ENCODE peak calls at places on chromosomes 6 and 20, in six cellular contexts. One of them, this sample, is unnamed.
A peak's percentile ranks its signal among the peaks of the same experiment; 100 is the strongest.

GRCh38 chr6:133184798-133185380 is 56.3 kb upstream of the EYA4 start:
- DNase-seq in left ventricle myocardium inferior: no peak
- DNase-seq in tibial nerve: no peak
- DNase-seq in HepG2: no peak
- DNase-seq in fibroblast of mammary gland: peak; percentile 44
- DNase-seq in foreskin fibroblast: peak; percentile 54
- DNase-seq in this sample: no peak

GRCh38 chr6:25089442-25089841 is 153.7 kb upstream of the RIPOR2 start:
- DNase-seq in HepG2: no peak
- DNase-seq in fibroblast of mammary gland: peak; percentile 7
- DNase-seq in foreskin fibroblast: no peak
- DNase-seq in tibial nerve: no peak
- DNase-seq in left ventricle myocardium inferior: no peak
- DNase-seq in this sample: no peak

GRCh38 chr6:69630767-69631166 is 166.0 kb downstream of the LMBRD1 start:
- DNase-seq in HepG2: no peak
- DNase-seq in fibroblast of mammary gland: no peak
- DNase-seq in tibial nerve: no peak
- DNase-seq in left ventricle myocardium inferior: no peak
- DNase-seq in foreskin fibroblast: no peak
- DNase-seq in this sample: no peak

GRCh38 chr20:57544838-57545564 is 15.9 kb upstream of the PCK1 start:
- DNase-seq in left ventricle myocardium inferior: no peak
- DNase-seq in foreskin fibroblast: no peak
- DNase-seq in fibroblast of mammary gland: no peak
- DNase-seq in tibial nerve: no peak
- DNase-seq in HepG2: no peak
- DNase-seq in this sample: no peak

GRCh38 chr6:19836799-19837510 is at the start of gene ID4:
- DNase-seq in left ventricle myocardium inferior: peak; percentile 92
- DNase-seq in HepG2: no peak
- DNase-seq in tibial nerve: peak; percentile 80
- DNase-seq in fibroblast of mammary gland: peak; percentile 76
- DNase-seq in foreskin fibroblast: peak; percentile 91
- DNase-seq in this sample: peak; percentile 96

GRCh38 chr6:104788400-104788799 is 71.3 kb downstream of the HACE1 start:
- DNase-seq in HepG2: no peak
- DNase-seq in foreskin fibroblast: no peak
- DNase-seq in fibroblast of mammary gland: no peak
- DNase-seq in tibial nerve: no peak
- DNase-seq in left ventricle myocardium inferior: no peak
- DNase-seq in this sample: no peak

GRCh38 chr6:154243793-154244768 is 112.5 kb downstream of the IPCEF1 start:
- DNase-seq in HepG2: no peak
- DNase-seq in tibial nerve: no peak
- DNase-seq in fibroblast of mammary gland: no peak
- DNase-seq in left ventricle myocardium inferior: no peak
- DNase-seq in foreskin fibroblast: peak; percentile 11
- DNase-seq in this sample: no peak

GRCh38 chr20:19784511-19785172 is 26.6 kb downstream of the RIN2 start:
- DNase-seq in foreskin fibroblast: peak; percentile 91
- DNase-seq in left ventricle myocardium inferior: peak; percentile 53
- DNase-seq in tibial nerve: peak; percentile 79
- DNase-seq in fibroblast of mammary gland: peak; percentile 89
- DNase-seq in HepG2: peak; percentile 75
- DNase-seq in this sample: no peak

GRCh38 chr20:57620274-57620990 is at the start of gene ZBP1:
- DNase-seq in tibial nerve: no peak
- DNase-seq in left ventricle myocardium inferior: no peak
- DNase-seq in foreskin fibroblast: no peak
- DNase-seq in fibroblast of mammary gland: no peak
- DNase-seq in HepG2: no peak
- DNase-seq in this sample: no peak

GRCh38 chr6:11008821-11009220 is 35.3 kb downstream of the ELOVL2 start:
- DNase-seq in tibial nerve: no peak
- DNase-seq in left ventricle myocardium inferior: no peak
- DNase-seq in HepG2: no peak
- DNase-seq in foreskin fibroblast: peak; percentile 14
- DNase-seq in fibroblast of mammary gland: peak; percentile 30
- DNase-seq in this sample: no peak

GRCh38 chr6:164152611-164153010 is 738.1 kb downstream of the QKI start:
- DNase-seq in HepG2: no peak
- DNase-seq in tibial nerve: no peak
- DNase-seq in left ventricle myocardium inferior: no peak
- DNase-seq in foreskin fibroblast: no peak
- DNase-seq in fibroblast of mammary gland: no peak
- DNase-seq in this sample: no peak

GRCh38 chr6:127547215-127547614 is 28.1 kb upstream of the MTCL3 start:
- DNase-seq in left ventricle myocardium inferior: no peak
- DNase-seq in HepG2: no peak
- DNase-seq in foreskin fibroblast: peak; percentile 9
- DNase-seq in fibroblast of mammary gland: peak; percentile 18
- DNase-seq in tibial nerve: no peak
- DNase-seq in this sample: no peak

GRCh38 chr6:131225127-131225526 is 89.9 kb downstream of the AKAP7 start:
- DNase-seq in HepG2: no peak
- DNase-seq in left ventricle myocardium inferior: no peak
- DNase-seq in tibial nerve: no peak
- DNase-seq in fibroblast of mammary gland: peak; percentile 11
- DNase-seq in foreskin fibroblast: no peak
- DNase-seq in this sample: no peak

DNA sequence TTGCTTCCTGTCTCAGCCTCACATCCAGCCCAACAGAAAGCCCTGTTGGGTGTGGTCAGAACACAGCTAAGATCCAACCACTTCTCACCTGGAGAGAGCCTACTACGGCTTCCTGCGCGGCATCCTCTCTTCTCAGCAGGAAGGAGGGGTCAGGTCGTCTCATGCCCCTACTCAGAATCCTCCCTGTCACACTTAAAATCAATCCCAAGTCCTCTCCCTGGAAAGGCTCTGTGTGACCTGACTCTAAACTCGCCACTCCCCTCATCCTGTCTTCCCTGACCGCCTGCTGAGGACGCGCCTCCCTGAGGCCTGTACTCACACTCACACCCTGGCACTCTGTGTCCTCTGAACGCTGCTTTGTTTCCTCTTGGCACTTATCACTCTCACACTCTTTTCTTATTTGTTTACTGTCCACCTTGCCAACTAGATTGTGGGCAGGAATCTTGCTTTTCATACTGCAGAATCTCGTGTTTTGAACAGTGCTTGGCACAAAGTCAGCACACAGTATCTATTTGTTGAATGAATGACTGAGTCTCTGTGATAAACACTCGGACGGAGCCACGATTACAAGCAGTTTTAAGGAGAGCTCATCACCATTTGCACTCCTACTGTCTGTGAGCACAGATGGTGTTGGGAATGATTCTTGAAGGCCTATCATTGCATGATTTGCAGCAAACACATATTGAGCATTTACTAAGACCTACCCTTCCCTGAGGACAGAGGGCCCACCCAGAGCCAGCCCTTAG is 18.7 kb downstream of the RAB5IF start:
- DNase-seq in fibroblast of mammary gland: no peak
- DNase-seq in HepG2: peak; percentile 49
- DNase-seq in foreskin fibroblast: no peak
- DNase-seq in left ventricle myocardium inferior: no peak
- DNase-seq in tibial nerve: no peak
- DNase-seq in this sample: no peak
- TF ChIP-seq CTCF in fibroblast of mammary gland: no peak
- TF ChIP-seq CTCF in HepG2: peak; percentile 61
- TF ChIP-seq CTCF in foreskin fibroblast: no peak
- TF ChIP-seq CTCF in left ventricle myocardium inferior: no peak
- TF ChIP-seq CTCF in tibial nerve: no peak
- TF ChIP-seq CTCF in this sample: no peak

GRCh38 chr6:160931378-160932343 is 59.9 kb upstream of the MAP3K4 start:
- DNase-seq in left ventricle myocardium inferior: no peak
- DNase-seq in tibial nerve: no peak
- DNase-seq in fibroblast of mammary gland: peak; percentile 27
- DNase-seq in foreskin fibroblast: peak; percentile 17
- DNase-seq in HepG2: no peak
- DNase-seq in this sample: no peak

GRCh38 chr6:160930547-160931377 is 60.8 kb upstream of the MAP3K4 start:
- DNase-seq in HepG2: peak; percentile 30
- DNase-seq in tibial nerve: peak; percentile 61
- DNase-seq in fibroblast of mammary gland: peak; percentile 84
- DNase-seq in foreskin fibroblast: peak; percentile 93
- DNase-seq in left ventricle myocardium inferior: peak; percentile 76
- DNase-seq in this sample: peak; percentile 79

GRCh38 chr6:160929831-160930230 is 61.7 kb upstream of the MAP3K4 start:
- DNase-seq in fibroblast of mammary gland: no peak
- DNase-seq in tibial nerve: no peak
- DNase-seq in HepG2: no peak
- DNase-seq in foreskin fibroblast: no peak
- DNase-seq in left ventricle myocardium inferior: no peak
- DNase-seq in this sample: no peak

GRCh38 chr6:160934157-160934556 is 57.4 kb upstream of the MAP3K4 start:
- DNase-seq in foreskin fibroblast: no peak
- DNase-seq in HepG2: no peak
- DNase-seq in tibial nerve: no peak
- DNase-seq in left ventricle myocardium inferior: no peak
- DNase-seq in fibroblast of mammary gland: no peak
- DNase-seq in this sample: no peak

DNA sequence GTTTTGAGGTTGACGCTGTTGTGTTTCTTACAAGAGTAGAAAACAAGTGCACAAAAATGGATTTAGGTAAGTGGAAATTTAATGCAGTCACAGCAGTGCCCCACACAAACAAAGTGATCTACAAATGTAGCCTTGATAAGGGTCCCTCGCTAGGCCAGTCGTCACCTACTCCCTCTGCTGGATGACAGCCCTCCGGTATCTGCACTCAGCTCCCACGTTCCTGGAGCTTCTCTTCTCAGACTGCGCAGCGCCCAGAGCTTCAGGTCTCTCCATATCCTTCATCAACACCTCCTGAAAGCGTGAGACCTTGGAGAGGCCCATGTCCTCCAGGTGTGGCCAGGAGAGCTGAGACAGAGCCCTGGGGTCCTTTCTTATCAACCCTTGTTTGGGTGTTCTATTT is 58.3 kb upstream of the MAP3K4 start:
- DNase-seq in left ventricle myocardium inferior: peak; percentile 28
- DNase-seq in HepG2: peak; percentile 20
- DNase-seq in tibial nerve: no peak
- DNase-seq in fibroblast of mammary gland: no peak
- DNase-seq in foreskin fibroblast: no peak
- DNase-seq in this sample: no peak
- TF ChIP-seq CTCF in left ventricle myocardium inferior: peak; percentile 55
- TF ChIP-seq CTCF in HepG2: peak; percentile 44
- TF ChIP-seq CTCF in tibial nerve: no peak
- TF ChIP-seq CTCF in fibroblast of mammary gland: peak; percentile 9
- TF ChIP-seq CTCF in foreskin fibroblast: no peak
- TF ChIP-seq CTCF in this sample: peak; percentile 27

DNA sequence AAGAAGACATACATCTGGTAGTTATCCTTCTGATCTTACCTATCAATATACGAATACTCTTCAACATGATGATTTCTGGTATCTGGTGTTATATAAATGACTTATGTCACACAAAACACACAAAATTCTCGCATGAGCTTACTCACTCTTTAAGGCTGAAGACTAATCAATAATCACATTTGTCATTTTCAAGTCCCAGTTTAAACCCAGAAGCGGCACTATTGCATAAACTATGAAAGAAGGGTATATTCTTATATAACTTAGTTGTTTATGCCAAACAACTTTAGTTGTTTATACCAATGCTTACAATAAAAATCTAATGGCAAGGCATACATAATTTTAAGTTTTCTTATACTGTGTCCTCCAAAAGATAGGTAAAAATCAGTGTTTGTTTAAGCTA is 293.1 kb downstream of the GRIK2 start:
- DNase-seq in tibial nerve: no peak
- DNase-seq in left ventricle myocardium inferior: no peak
- DNase-seq in HepG2: no peak
- DNase-seq in foreskin fibroblast: no peak
- DNase-seq in fibroblast of mammary gland: no peak
- DNase-seq in this sample: no peak
- TF ChIP-seq CTCF in tibial nerve: no peak
- TF ChIP-seq CTCF in left ventricle myocardium inferior: no peak
- TF ChIP-seq CTCF in HepG2: no peak
- TF ChIP-seq CTCF in foreskin fibroblast: no peak
- TF ChIP-seq CTCF in fibroblast of mammary gland: no peak
- TF ChIP-seq CTCF in this sample: no peak

GRCh38 chr20:41081276-41081814 is 52.7 kb downstream of the TOP1 start:
- DNase-seq in left ventricle myocardium inferior: no peak
- DNase-seq in HepG2: no peak
- DNase-seq in fibroblast of mammary gland: peak; percentile 66
- DNase-seq in foreskin fibroblast: no peak
- DNase-seq in tibial nerve: no peak
- DNase-seq in this sample: no peak

GRCh38 chr20:41079066-41079465 is 50.4 kb downstream of the TOP1 start:
- DNase-seq in HepG2: no peak
- DNase-seq in left ventricle myocardium inferior: no peak
- DNase-seq in fibroblast of mammary gland: no peak
- DNase-seq in foreskin fibroblast: no peak
- DNase-seq in tibial nerve: no peak
- DNase-seq in this sample: no peak

GRCh38 chr20:41076776-41077175 is 48.2 kb downstream of the TOP1 start:
- DNase-seq in foreskin fibroblast: no peak
- DNase-seq in tibial nerve: no peak
- DNase-seq in left ventricle myocardium inferior: no peak
- DNase-seq in fibroblast of mammary gland: no peak
- DNase-seq in HepG2: no peak
- DNase-seq in this sample: no peak

GRCh38 chr20:41080866-41081265 is 52.2 kb downstream of the TOP1 start:
- DNase-seq in tibial nerve: no peak
- DNase-seq in left ventricle myocardium inferior: no peak
- DNase-seq in fibroblast of mammary gland: peak; percentile 63
- DNase-seq in foreskin fibroblast: no peak
- DNase-seq in HepG2: no peak
- DNase-seq in this sample: no peak

GRCh38 chr20:41078329-41078728 is 49.7 kb downstream of the TOP1 start:
- DNase-seq in fibroblast of mammary gland: peak; percentile 51
- DNase-seq in HepG2: peak; percentile 77
- DNase-seq in tibial nerve: no peak
- DNase-seq in left ventricle myocardium inferior: no peak
- DNase-seq in foreskin fibroblast: peak; percentile 61
- DNase-seq in this sample: no peak
- TF ChIP-seq CTCF in fibroblast of mammary gland: peak; percentile 52
- TF ChIP-seq CTCF in HepG2: peak; percentile 59
- TF ChIP-seq CTCF in tibial nerve: peak; percentile 38
- TF ChIP-seq CTCF in left ventricle myocardium inferior: peak; percentile 70
- TF ChIP-seq CTCF in foreskin fibroblast: peak; percentile 40
- TF ChIP-seq CTCF in this sample: peak; percentile 50

GRCh38 chr20:49908258-49908565 is 7.1 kb downstream of the SPATA2 start:
- DNase-seq in tibial nerve: no peak
- DNase-seq in HepG2: no peak
- DNase-seq in foreskin fibroblast: no peak
- DNase-seq in left ventricle myocardium inferior: no peak
- DNase-seq in fibroblast of mammary gland: no peak
- DNase-seq in this sample: no peak

GRCh38 chr20:49906615-49907154 is 8.6 kb downstream of the SPATA2 start:
- DNase-seq in left ventricle myocardium inferior: no peak
- DNase-seq in HepG2: no peak
- DNase-seq in foreskin fibroblast: no peak
- DNase-seq in fibroblast of mammary gland: no peak
- DNase-seq in tibial nerve: no peak
- DNase-seq in this sample: no peak

GRCh38 chr20:49910340-49910706 is 5.0 kb downstream of the SPATA2 start:
- DNase-seq in foreskin fibroblast: no peak
- DNase-seq in tibial nerve: no peak
- DNase-seq in left ventricle myocardium inferior: no peak
- DNase-seq in HepG2: no peak
- DNase-seq in fibroblast of mammary gland: no peak
- DNase-seq in this sample: no peak

GRCh38 chr20:49907405-49908257 is 7.7 kb downstream of the SPATA2 start:
- DNase-seq in fibroblast of mammary gland: no peak
- DNase-seq in left ventricle myocardium inferior: no peak
- DNase-seq in foreskin fibroblast: no peak
- DNase-seq in tibial nerve: no peak
- DNase-seq in HepG2: no peak
- DNase-seq in this sample: no peak

GRCh38 chr20:49909499-49910339 is 5.6 kb downstream of the SPATA2 start:
- DNase-seq in HepG2: peak; percentile 52
- DNase-seq in tibial nerve: no peak
- DNase-seq in foreskin fibroblast: no peak
- DNase-seq in left ventricle myocardium inferior: no peak
- DNase-seq in fibroblast of mammary gland: no peak
- DNase-seq in this sample: no peak
- TF ChIP-seq CTCF in HepG2: peak; percentile 54
- TF ChIP-seq CTCF in tibial nerve: no peak
- TF ChIP-seq CTCF in foreskin fibroblast: peak; percentile 10
- TF ChIP-seq CTCF in left ventricle myocardium inferior: peak; percentile 63
- TF ChIP-seq CTCF in fibroblast of mammary gland: peak; percentile 6
- TF ChIP-seq CTCF in this sample: peak; percentile 45